ENCODE peak calls at places on chromosome 5, in ten cellular contexts. One of them, this sample, is unnamed.

GRCh38 chr5:55140908-55141665 is 18.9 kb upstream of the GPX8 start:
- DNase-seq in astrocyte: no peak
- DNase-seq in HFFc6: no peak
- DNase-seq in BE2C: no peak
- DNase-seq in GM13977: no peak
- DNase-seq in Calu3: no peak
- DNase-seq in uterus: no peak
- DNase-seq in endodermal cell: no peak
- DNase-seq in fibroblast of the aortic adventitia: no peak
- DNase-seq in osteocyte: no peak
- DNase-seq in this sample: no peak

GRCh38 chr5:171355302-171355724 is 32.3 kb upstream of the NPM1 start:
- DNase-seq in astrocyte: no peak
- DNase-seq in HFFc6: no peak
- DNase-seq in BE2C: no peak
- DNase-seq in GM13977: peak; percentile 65
- DNase-seq in Calu3: no peak
- DNase-seq in uterus: no peak
- DNase-seq in endodermal cell: no peak
- DNase-seq in fibroblast of the aortic adventitia: no peak
- DNase-seq in osteocyte: no peak
- DNase-seq in this sample: no peak

GRCh38 chr5:120614512-120614911 is 150.4 kb downstream of the PRR16 start:
- DNase-seq in astrocyte: peak; percentile 92
- DNase-seq in HFFc6: peak; percentile 55
- DNase-seq in BE2C: no peak
- DNase-seq in GM13977: no peak
- DNase-seq in Calu3: no peak
- DNase-seq in uterus: no peak
- DNase-seq in endodermal cell: no peak
- DNase-seq in fibroblast of the aortic adventitia: peak; percentile 85
- DNase-seq in osteocyte: no peak
- DNase-seq in this sample: no peak

GRCh38 chr5:145198871-145199270 is 636.3 kb downstream of the PRELID2 start:
- DNase-seq in astrocyte: no peak
- DNase-seq in HFFc6: peak; percentile 14
- DNase-seq in BE2C: no peak
- DNase-seq in GM13977: no peak
- DNase-seq in Calu3: no peak
- DNase-seq in uterus: no peak
- DNase-seq in endodermal cell: no peak
- DNase-seq in fibroblast of the aortic adventitia: no peak
- DNase-seq in osteocyte: no peak
- DNase-seq in this sample: no peak

GRCh38 chr5:4868140-4868735 is 271.9 kb upstream of the ADAMTS16 start:
- DNase-seq in astrocyte: peak; percentile 19
- DNase-seq in HFFc6: peak; percentile 26
- DNase-seq in BE2C: peak; percentile 77
- DNase-seq in GM13977: peak; percentile 85
- DNase-seq in Calu3: peak; percentile 30
- DNase-seq in uterus: peak; percentile 34
- DNase-seq in endodermal cell: peak; percentile 89
- DNase-seq in fibroblast of the aortic adventitia: peak; percentile 43
- DNase-seq in osteocyte: no peak
- DNase-seq in this sample: no peak

GRCh38 chr5:82470185-82470584 is 192.0 kb upstream of the RPS23 start:
- DNase-seq in astrocyte: peak; percentile 7
- DNase-seq in HFFc6: no peak
- DNase-seq in BE2C: no peak
- DNase-seq in GM13977: no peak
- DNase-seq in Calu3: no peak
- DNase-seq in uterus: no peak
- DNase-seq in endodermal cell: no peak
- DNase-seq in fibroblast of the aortic adventitia: peak; percentile 11
- DNase-seq in osteocyte: no peak
- DNase-seq in this sample: no peak

GRCh38 chr5:62029303-62029702 is 276.7 kb upstream of the KIF2A start:
- DNase-seq in astrocyte: peak; percentile 3
- DNase-seq in HFFc6: no peak
- DNase-seq in BE2C: no peak
- DNase-seq in GM13977: no peak
- DNase-seq in Calu3: no peak
- DNase-seq in uterus: no peak
- DNase-seq in endodermal cell: no peak
- DNase-seq in fibroblast of the aortic adventitia: no peak
- DNase-seq in osteocyte: no peak
- DNase-seq in this sample: no peak

GRCh38 chr5:55850839-55851674 is at the start of gene IL31RA:
- DNase-seq in astrocyte: peak; percentile 87
- DNase-seq in HFFc6: peak; percentile 86
- DNase-seq in BE2C: no peak
- DNase-seq in GM13977: no peak
- DNase-seq in Calu3: peak; percentile 40
- DNase-seq in uterus: no peak
- DNase-seq in endodermal cell: no peak
- DNase-seq in fibroblast of the aortic adventitia: peak; percentile 75
- DNase-seq in osteocyte: no peak
- DNase-seq in this sample: no peak

GRCh38 chr5:81302596-81302995 is 1.2 kb downstream of the ZCCHC9 start:
- DNase-seq in astrocyte: peak; percentile 27
- DNase-seq in HFFc6: no peak
- DNase-seq in BE2C: no peak
- DNase-seq in GM13977: no peak
- DNase-seq in Calu3: no peak
- DNase-seq in uterus: no peak
- DNase-seq in endodermal cell: no peak
- DNase-seq in fibroblast of the aortic adventitia: no peak
- DNase-seq in osteocyte: no peak
- DNase-seq in this sample: no peak

GRCh38 chr5:81301221-81302015 is at the start of gene ZCCHC9:
- DNase-seq in astrocyte: peak; percentile 93
- DNase-seq in HFFc6: peak; percentile 90
- DNase-seq in BE2C: peak; percentile 95
- DNase-seq in GM13977: peak; percentile 87
- DNase-seq in Calu3: peak; percentile 92
- DNase-seq in uterus: peak; percentile 92
- DNase-seq in endodermal cell: peak; percentile 96
- DNase-seq in fibroblast of the aortic adventitia: peak; percentile 94
- DNase-seq in osteocyte: peak; percentile 95
- DNase-seq in this sample: peak; percentile 91

GRCh38 chr5:81310402-81311063 is 9.1 kb downstream of the ZCCHC9 start:
- DNase-seq in astrocyte: no peak
- DNase-seq in HFFc6: no peak
- DNase-seq in BE2C: no peak
- DNase-seq in GM13977: no peak
- DNase-seq in Calu3: no peak
- DNase-seq in uterus: no peak
- DNase-seq in endodermal cell: no peak
- DNase-seq in fibroblast of the aortic adventitia: no peak
- DNase-seq in osteocyte: no peak
- DNase-seq in this sample: no peak

GRCh38 chr5:81303563-81303962 is 2.2 kb downstream of the ZCCHC9 start:
- DNase-seq in astrocyte: peak; percentile 77
- DNase-seq in HFFc6: peak; percentile 90
- DNase-seq in BE2C: no peak
- DNase-seq in GM13977: no peak
- DNase-seq in Calu3: no peak
- DNase-seq in uterus: no peak
- DNase-seq in endodermal cell: no peak
- DNase-seq in fibroblast of the aortic adventitia: peak; percentile 33
- DNase-seq in osteocyte: no peak
- DNase-seq in this sample: no peak

GRCh38 chr5:81305783-81306182 is 4.4 kb downstream of the ZCCHC9 start:
- DNase-seq in astrocyte: no peak
- DNase-seq in HFFc6: no peak
- DNase-seq in BE2C: no peak
- DNase-seq in GM13977: peak; percentile 17
- DNase-seq in Calu3: no peak
- DNase-seq in uterus: no peak
- DNase-seq in endodermal cell: no peak
- DNase-seq in fibroblast of the aortic adventitia: no peak
- DNase-seq in osteocyte: no peak
- DNase-seq in this sample: no peak
- TF ChIP-seq CTCF in astrocyte: no peak
- TF ChIP-seq CTCF in HFFc6: no peak
- TF ChIP-seq CTCF in BE2C: no peak
- TF ChIP-seq CTCF in GM13977: no peak
- TF ChIP-seq CTCF in Calu3: no peak
- TF ChIP-seq CTCF in uterus: no peak
- TF ChIP-seq CTCF in endodermal cell: no peak
- TF ChIP-seq CTCF in fibroblast of the aortic adventitia: no peak
- TF ChIP-seq CTCF in osteocyte: no peak
- TF ChIP-seq CTCF in this sample: no peak

DNA sequence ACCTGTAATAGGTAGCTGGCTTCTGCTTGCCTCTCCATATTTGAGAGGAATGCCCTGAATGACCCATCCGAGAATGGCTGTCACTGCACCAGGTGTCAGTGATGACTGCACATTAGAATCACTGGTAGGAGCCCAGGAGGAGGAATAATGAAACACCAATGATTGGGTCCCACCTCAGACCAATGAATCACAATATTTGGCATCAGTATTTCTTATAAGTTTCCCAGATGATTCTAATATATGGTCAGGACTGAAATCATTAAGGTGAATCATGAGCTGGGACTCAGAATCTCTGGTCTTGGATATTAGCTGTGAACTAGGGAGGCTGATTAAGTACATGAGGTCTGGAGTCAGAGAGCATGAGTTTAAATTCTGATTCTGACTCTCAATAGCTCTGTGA is 23.4 kb downstream of the ARSB start:
- DNase-seq in astrocyte: peak; percentile 45
- DNase-seq in HFFc6: no peak
- DNase-seq in BE2C: no peak
- DNase-seq in GM13977: no peak
- DNase-seq in Calu3: no peak
- DNase-seq in uterus: no peak
- DNase-seq in endodermal cell: no peak
- DNase-seq in fibroblast of the aortic adventitia: peak; percentile 18
- DNase-seq in osteocyte: no peak
- DNase-seq in this sample: no peak
- TF ChIP-seq CTCF in astrocyte: no peak
- TF ChIP-seq CTCF in HFFc6: no peak
- TF ChIP-seq CTCF in BE2C: no peak
- TF ChIP-seq CTCF in GM13977: no peak
- TF ChIP-seq CTCF in Calu3: no peak
- TF ChIP-seq CTCF in uterus: no peak
- TF ChIP-seq CTCF in endodermal cell: no peak
- TF ChIP-seq CTCF in fibroblast of the aortic adventitia: no peak
- TF ChIP-seq CTCF in osteocyte: no peak
- TF ChIP-seq CTCF in this sample: no peak

DNA sequence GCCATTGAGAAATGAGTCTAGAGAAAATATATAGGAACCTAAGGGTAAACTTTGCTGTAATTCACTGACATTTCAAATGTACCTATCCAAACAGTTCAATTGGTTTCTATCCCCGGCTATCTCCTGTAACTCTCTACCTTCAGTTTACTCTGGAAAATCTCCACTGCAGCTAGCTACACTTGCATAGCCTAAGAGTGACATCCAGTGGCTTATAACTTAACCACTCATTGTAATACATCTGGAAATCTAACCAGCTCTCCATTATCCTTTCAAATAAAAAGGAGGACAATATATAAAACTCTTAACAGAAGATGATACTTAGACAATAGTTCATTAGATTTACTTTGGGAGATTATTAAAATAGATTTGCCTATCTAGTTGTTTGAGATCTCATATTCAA is 35.3 kb upstream of the SPDL1 start:
- DNase-seq in astrocyte: peak; percentile 39
- DNase-seq in HFFc6: peak; percentile 50
- DNase-seq in BE2C: peak; percentile 7
- DNase-seq in GM13977: no peak
- DNase-seq in Calu3: no peak
- DNase-seq in uterus: no peak
- DNase-seq in endodermal cell: no peak
- DNase-seq in fibroblast of the aortic adventitia: peak; percentile 83
- DNase-seq in osteocyte: no peak
- DNase-seq in this sample: no peak
- TF ChIP-seq CTCF in astrocyte: peak; percentile 39
- TF ChIP-seq CTCF in HFFc6: peak; percentile 72
- TF ChIP-seq CTCF in BE2C: peak; percentile 63
- TF ChIP-seq CTCF in GM13977: peak; percentile 19
- TF ChIP-seq CTCF in Calu3: no peak
- TF ChIP-seq CTCF in uterus: peak; percentile 31
- TF ChIP-seq CTCF in endodermal cell: peak; percentile 77
- TF ChIP-seq CTCF in fibroblast of the aortic adventitia: peak; percentile 61
- TF ChIP-seq CTCF in osteocyte: peak; percentile 69
- TF ChIP-seq CTCF in this sample: no peak

GRCh38 chr5:72281764-72282499 is 38.1 kb downstream of the MRPS27 start:
- DNase-seq in astrocyte: peak; percentile 79
- DNase-seq in HFFc6: peak; percentile 64
- DNase-seq in BE2C: no peak
- DNase-seq in GM13977: no peak
- DNase-seq in Calu3: no peak
- DNase-seq in uterus: no peak
- DNase-seq in endodermal cell: no peak
- DNase-seq in fibroblast of the aortic adventitia: peak; percentile 97
- DNase-seq in osteocyte: no peak
- DNase-seq in this sample: no peak

GRCh38 chr5:72281430-72281763 is 38.6 kb downstream of the MRPS27 start:
- DNase-seq in astrocyte: no peak
- DNase-seq in HFFc6: no peak
- DNase-seq in BE2C: no peak
- DNase-seq in GM13977: no peak
- DNase-seq in Calu3: no peak
- DNase-seq in uterus: no peak
- DNase-seq in endodermal cell: no peak
- DNase-seq in fibroblast of the aortic adventitia: no peak
- DNase-seq in osteocyte: no peak
- DNase-seq in this sample: no peak

GRCh38 chr5:72283358-72283757 is 36.7 kb downstream of the MRPS27 start:
- DNase-seq in astrocyte: no peak
- DNase-seq in HFFc6: no peak
- DNase-seq in BE2C: no peak
- DNase-seq in GM13977: no peak
- DNase-seq in Calu3: no peak
- DNase-seq in uterus: no peak
- DNase-seq in endodermal cell: no peak
- DNase-seq in fibroblast of the aortic adventitia: peak; percentile 31
- DNase-seq in osteocyte: no peak
- DNase-seq in this sample: no peak

GRCh38 chr5:72282878-72283277 is 37.2 kb downstream of the MRPS27 start:
- DNase-seq in astrocyte: peak; percentile 67
- DNase-seq in HFFc6: no peak
- DNase-seq in BE2C: no peak
- DNase-seq in GM13977: no peak
- DNase-seq in Calu3: no peak
- DNase-seq in uterus: no peak
- DNase-seq in endodermal cell: no peak
- DNase-seq in fibroblast of the aortic adventitia: peak; percentile 86
- DNase-seq in osteocyte: no peak
- DNase-seq in this sample: no peak

DNA sequence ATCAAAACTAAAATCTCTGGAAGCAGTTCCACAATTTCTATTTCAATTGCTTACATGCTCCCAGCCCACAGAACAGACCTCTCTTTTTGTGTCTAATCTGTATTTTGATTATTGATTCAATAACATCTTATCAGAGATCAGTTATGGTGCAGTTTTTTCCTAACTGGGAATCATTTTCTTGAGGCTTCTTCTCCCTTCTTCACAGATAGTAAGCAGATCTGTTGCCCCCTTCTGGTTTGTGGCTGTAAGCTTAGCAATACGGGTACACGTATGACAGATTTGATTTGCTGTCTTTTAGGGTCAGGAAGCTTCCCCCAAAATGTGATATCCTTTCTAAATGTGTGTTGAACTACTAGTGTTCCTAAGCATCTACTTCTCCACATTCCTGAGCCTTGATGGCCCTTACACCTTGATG is 39.4 kb downstream of the MRPS27 start:
- DNase-seq in astrocyte: peak; percentile 43
- DNase-seq in HFFc6: peak; percentile 45
- DNase-seq in BE2C: peak; percentile 40
- DNase-seq in GM13977: no peak
- DNase-seq in Calu3: no peak
- DNase-seq in uterus: no peak
- DNase-seq in endodermal cell: peak; percentile 60
- DNase-seq in fibroblast of the aortic adventitia: peak; percentile 71
- DNase-seq in osteocyte: no peak
- DNase-seq in this sample: no peak
- TF ChIP-seq CTCF in astrocyte: peak; percentile 74
- TF ChIP-seq CTCF in HFFc6: peak; percentile 73
- TF ChIP-seq CTCF in BE2C: peak; percentile 81
- TF ChIP-seq CTCF in GM13977: peak; percentile 30
- TF ChIP-seq CTCF in Calu3: no peak
- TF ChIP-seq CTCF in uterus: peak; percentile 44
- TF ChIP-seq CTCF in endodermal cell: peak; percentile 79
- TF ChIP-seq CTCF in fibroblast of the aortic adventitia: peak; percentile 80
- TF ChIP-seq CTCF in osteocyte: peak; percentile 76
- TF ChIP-seq CTCF in this sample: peak; percentile 18

This sample was measured in mesothelial cell of epicardium.